ENCODE peak calls at places on chromosomes 6 and 20, in seven cellular contexts. F, X, T, H, Q, W and C are unnamed samples.

GRCh38 chr20:63736893-63737689 is 627 bp downstream of the LIME1 start:
- DNase-seq in F (no peak), T (no peak), W (peak), Q (no peak), H (no peak), X (no peak), C (peak)

GRCh38 chr6:24930386-24930785 is 5.4 kb downstream of the RIPOR2 start:
- DNase-seq in T (no peak), X (peak), F (peak), H (no peak), Q (no peak), W (no peak), C (no peak)

GRCh38 chr20:37841991-37842390 is 60.9 kb upstream of the VSTM2L start:
- DNase-seq in X (no peak), H (no peak), F (no peak), Q (no peak), T (peak), W (no peak), C (no peak)

GRCh38 chr6:97594834-97595233 is 311.8 kb upstream of the MMS22L start:
- DNase-seq in Q (no peak), W (no peak), H (no peak), T (no peak), F (peak), X (peak), C (no peak)

GRCh38 chr6:13391537-13391936 is 63.2 kb upstream of the TBC1D7 start:
- DNase-seq in Q (no peak), W (no peak), X (no peak), T (no peak), H (no peak), F (no peak), C (no peak)

GRCh38 chr6:18262812-18263560 is 1.3 kb downstream of the DEK start:
- DNase-seq in W (no peak), Q (peak), F (peak), T (no peak), X (peak), H (no peak), C (no peak)

GRCh38 chr6:166565084-166565651 is 21.3 kb downstream of the RAMACL start:
- DNase-seq in F (no peak), H (no peak), X (no peak), Q (no peak), T (no peak), W (no peak), C (no peak)

GRCh38 chr20:39165099-39165498 is 203.0 kb downstream of the DHX35 start:
- DNase-seq in X (no peak), T (no peak), H (no peak), F (no peak), W (peak), Q (no peak), C (no peak)

GRCh38 chr6:151025076-151025475 is 159.6 kb downstream of the MTHFD1L start:
- DNase-seq in F (no peak), X (no peak), T (no peak), Q (no peak), H (no peak), W (no peak), C (no peak)

GRCh38 chr6:5107332-5107731 is 22.2 kb downstream of the PPP1R3G start:
- DNase-seq in H (no peak), F (no peak), X (no peak), T (no peak), Q (no peak), W (no peak), C (no peak)

GRCh38 chr20:5923493-5923892 is 26.8 kb downstream of the TRMT6 start:
- DNase-seq in X (no peak), T (no peak), W (no peak), F (no peak), H (no peak), Q (no peak), C (no peak)

GRCh38 chr20:5920581-5920980 is 29.8 kb downstream of the TRMT6 start:
- DNase-seq in T (no peak), F (no peak), W (no peak), X (no peak), H (no peak), Q (peak), C (no peak)

GRCh38 chr20:5914859-5915258 is 35.5 kb downstream of the TRMT6 start:
- DNase-seq in Q (peak), H (no peak), T (no peak), F (no peak), W (no peak), X (no peak), C (no peak)

GRCh38 chr20:5919634-5920544 is 30.4 kb downstream of the TRMT6 start:
- DNase-seq in T (no peak), H (no peak), X (no peak), F (no peak), Q (peak), W (no peak), C (no peak)

DNA sequence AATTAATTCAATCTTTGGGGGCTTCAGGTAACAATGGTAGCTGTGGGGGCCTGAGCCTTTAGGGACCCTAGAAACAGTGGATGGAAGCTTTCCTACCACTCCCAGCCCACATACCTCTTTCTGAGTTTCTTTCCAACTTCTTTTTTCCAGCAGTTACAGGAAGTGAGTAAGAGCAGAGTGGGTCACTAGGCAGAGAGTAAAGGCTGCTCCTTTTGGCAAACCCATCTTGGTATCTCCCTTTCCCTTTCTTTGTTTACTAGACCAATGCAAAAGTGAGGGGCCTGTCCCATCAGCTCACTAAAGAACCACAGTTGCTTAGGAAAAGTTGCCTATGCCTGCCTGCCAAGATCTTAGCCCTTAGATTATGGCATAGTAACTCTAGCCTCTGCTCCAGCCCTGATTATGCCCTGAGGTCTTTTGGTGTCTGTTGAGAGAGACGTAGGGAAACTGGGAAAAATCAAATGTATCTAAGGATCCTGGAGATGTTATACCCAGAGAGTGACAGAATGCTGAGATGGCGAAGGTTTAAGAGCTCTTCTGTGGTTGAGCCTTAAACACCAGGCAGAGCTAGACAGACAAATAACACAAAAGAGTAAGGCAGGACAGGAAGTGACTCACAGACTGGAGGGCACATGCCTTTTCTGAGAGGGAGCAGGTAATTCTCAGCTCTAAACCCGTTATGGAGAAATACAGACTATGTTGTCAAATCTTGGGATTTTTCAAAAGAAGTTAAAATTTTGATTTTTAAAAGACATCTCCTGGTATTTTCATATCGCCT is 31.3 kb downstream of the TRMT6 start:
- DNase-seq in X (peak), Q (peak), W (no peak), T (no peak), F (peak), H (no peak), C (no peak)
- H3K18ac ChIP-seq in X (no peak), Q (no peak), W (no peak), T (no peak), F (no peak), H (no peak), C (peak)

DNA sequence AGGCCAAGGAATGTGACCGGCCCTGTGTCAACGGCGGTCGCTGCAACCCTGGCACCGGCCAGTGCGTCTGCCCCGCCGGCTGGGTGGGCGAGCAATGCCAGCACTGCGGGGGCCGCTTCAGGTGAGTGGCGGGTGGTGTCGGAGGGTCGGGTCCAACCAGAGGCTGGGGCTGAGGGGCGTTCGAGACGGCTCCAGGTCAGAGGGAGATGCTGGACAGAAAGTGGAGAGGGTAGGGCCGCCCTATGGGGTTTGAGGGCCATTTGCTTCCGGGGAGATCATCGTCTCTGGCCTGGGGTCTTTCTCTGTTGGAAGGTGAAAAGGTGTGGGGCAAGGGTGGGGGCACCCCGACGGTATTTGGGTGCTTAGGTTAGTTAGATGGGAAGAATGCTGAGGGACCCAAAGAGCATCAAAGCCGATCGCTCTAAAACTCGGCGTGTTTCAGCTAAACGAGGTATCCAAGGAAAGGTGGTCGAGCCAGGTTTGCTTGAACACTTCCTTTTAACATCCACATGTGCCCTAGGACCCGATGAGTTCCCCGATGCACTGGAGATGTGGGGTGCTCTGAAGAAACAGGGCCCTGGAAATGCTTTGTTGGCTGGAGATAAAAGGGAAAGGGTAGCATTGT is 691 bp downstream of the ATRN start:
- DNase-seq in W (no peak), H (no peak), F (peak), X (no peak), T (no peak), Q (no peak), C (no peak)
- H3K18ac ChIP-seq in W (no peak), H (peak), F (peak), X (no peak), T (peak), Q (peak), C (no peak)

GRCh38 chr6:73353636-73354388 is at the start of gene DPPA5:
- DNase-seq in Q (no peak), X (no peak), W (no peak), F (no peak), H (no peak), T (no peak), C (peak)

GRCh38 chr6:73354389-73354651 is 244 bp upstream of the DPPA5 start:
- DNase-seq in W (no peak), F (no peak), Q (no peak), T (no peak), H (no peak), X (no peak), C (no peak)

GRCh38 chr6:73343164-73343563 is 10.9 kb downstream of the DPPA5 start:
- DNase-seq in F (no peak), W (no peak), H (no peak), T (no peak), X (no peak), Q (no peak), C (no peak)

GRCh38 chr6:73349311-73349710 is 4.8 kb downstream of the DPPA5 start:
- DNase-seq in T (no peak), H (no peak), X (no peak), Q (peak), F (no peak), W (no peak), C (peak)

DNA sequence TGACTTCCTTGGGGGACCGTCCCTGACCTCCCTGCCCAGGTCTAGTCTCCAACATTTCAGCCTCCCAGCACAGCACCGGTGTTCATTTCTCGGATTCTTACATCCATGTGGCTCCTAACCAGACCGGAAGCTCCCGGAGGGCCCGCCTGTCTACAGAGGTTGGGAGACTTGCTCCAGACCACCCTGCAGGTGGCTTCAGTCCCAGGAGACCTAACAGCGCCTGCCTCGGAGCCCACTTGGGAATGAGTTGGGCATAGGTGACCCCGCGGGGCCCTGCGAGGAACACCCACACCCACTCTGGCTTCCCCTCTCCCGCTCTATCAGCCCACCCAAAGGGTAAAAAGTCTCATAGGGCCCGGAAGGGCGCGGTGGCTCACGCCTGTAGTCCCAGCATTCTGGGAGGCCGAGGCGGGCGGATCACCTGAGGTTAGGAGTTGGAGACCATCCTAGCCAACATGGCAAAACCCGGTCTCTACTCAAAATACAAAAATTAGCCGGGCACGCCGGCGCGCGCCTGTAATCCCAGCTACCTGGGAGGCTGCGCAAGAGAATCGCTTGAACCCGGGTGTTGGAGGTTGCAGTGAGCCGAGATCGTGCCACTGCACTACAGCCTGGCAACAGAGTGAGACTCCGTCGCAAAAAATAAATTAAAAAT is 5.4 kb downstream of the DPPA5 start:
- DNase-seq in W (peak), T (no peak), Q (no peak), H (no peak), F (no peak), X (no peak), C (peak)
- H3K18ac ChIP-seq in W (peak), T (peak), Q (no peak), H (no peak), F (no peak), X (no peak), C (peak)

GRCh38 chr6:92752114-92752513 is 667.2 kb downstream of the EPHA7 start:
- DNase-seq in H (no peak), W (no peak), F (no peak), X (no peak), T (no peak), Q (no peak), C (no peak)
- H3K18ac ChIP-seq in H (no peak), W (no peak), F (no peak), X (no peak), T (no peak), Q (no peak), C (no peak)

DNA sequence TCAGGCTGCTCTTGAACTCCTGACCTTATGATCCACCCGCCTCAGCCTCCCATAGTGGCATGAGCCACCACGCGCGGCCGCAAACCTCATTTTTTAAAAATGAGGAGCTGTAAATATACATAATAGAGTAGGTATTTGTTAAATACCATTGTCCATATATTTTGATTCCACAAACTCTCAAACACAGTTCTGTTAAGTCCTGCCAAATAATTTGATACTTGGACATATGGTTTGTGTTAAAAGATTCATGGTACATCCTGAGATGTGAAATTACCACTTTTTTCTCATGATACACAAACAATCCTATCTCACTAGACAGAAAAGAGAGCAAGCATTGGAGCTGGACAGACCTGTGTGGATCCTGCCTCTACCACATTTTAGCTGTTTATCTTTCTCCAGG is 334.1 kb upstream of the KCNQ5 start:
- DNase-seq in H (no peak), Q (no peak), F (no peak), W (no peak), X (peak), T (no peak), C (no peak)
- H3K18ac ChIP-seq in H (no peak), Q (no peak), F (no peak), W (no peak), X (no peak), T (no peak), C (no peak)

DNA sequence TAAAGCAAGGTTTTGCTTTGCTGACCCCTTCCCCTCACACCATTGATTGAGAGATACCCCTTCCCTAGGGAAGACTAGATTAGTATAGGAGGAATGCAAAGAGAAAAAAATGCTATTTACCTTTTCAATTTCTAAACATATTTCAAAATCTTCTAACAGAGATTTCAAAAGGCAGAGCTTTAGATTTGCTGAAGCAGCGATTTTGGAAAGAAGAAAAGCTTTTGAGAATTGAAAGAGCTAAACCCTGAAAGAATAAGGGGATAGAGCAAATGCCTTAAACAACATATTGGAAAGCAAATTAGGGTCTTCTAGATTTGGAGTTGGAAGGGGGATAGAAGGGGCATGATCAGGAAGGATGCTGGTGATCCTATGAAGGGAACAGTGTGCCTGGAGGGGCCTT is 46.5 kb upstream of the KLHL31 start:
- DNase-seq in F (no peak), Q (no peak), X (no peak), T (no peak), H (no peak), W (no peak), C (no peak)
- H3K18ac ChIP-seq in F (no peak), Q (no peak), X (no peak), T (no peak), H (no peak), W (no peak), C (no peak)

GRCh38 chr6:134898575-134898974 is 51.3 kb downstream of the ALDH8A1 start:
- DNase-seq in F (no peak), H (no peak), Q (no peak), T (no peak), W (no peak), X (no peak), C (no peak)

GRCh38 chr6:134896881-134897280 is 53.0 kb downstream of the ALDH8A1 start:
- DNase-seq in W (no peak), Q (no peak), X (no peak), T (no peak), H (no peak), F (no peak), C (no peak)

GRCh38 chr6:134902907-134903306 is 47.0 kb downstream of the ALDH8A1 start:
- DNase-seq in X (no peak), Q (no peak), F (no peak), H (no peak), W (no peak), T (no peak), C (no peak)

GRCh38 chr6:134903448-134903847 is 46.5 kb downstream of the ALDH8A1 start:
- DNase-seq in H (no peak), T (no peak), F (no peak), X (no peak), W (no peak), Q (no peak), C (no peak)

DNA sequence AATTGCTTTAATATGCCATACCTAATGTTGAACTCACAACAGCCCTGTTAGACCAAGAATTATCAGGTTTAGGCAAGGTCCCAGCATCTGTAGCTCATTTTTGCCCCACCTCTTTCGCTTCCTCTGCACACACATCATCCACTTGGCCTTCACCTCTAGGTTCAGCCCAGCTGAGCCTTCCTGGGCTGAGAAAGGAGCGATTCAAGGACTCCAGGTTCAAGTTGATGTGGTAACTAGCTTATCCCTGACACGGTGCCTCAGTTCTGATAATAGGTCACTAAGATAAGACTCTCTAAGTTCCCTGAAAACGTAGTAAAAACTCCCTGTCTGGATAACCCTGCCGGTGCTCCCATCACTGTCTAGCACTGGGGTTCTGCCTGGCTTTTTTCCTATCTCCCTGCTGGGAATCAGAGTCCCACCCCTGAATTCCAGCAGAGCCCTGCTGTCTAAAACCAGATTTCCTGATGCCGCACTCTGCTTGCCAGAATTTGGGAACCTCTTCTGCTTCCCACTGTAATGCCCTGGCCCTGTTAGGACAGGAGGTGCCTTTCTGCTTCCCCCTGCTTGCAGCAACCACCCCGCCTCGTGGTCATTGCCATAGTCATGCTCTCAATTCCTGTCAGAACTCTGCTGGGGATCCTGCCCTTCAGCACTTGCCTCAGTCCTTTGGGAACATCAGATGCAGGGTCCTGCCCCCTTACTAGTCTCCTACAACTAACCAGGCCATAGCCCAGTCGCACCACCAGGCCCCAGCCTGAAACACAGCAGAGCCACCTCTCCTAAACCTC is 47.6 kb downstream of the ALDH8A1 start:
- DNase-seq in T (no peak), H (no peak), X (no peak), F (no peak), W (no peak), Q (peak), C (no peak)
- H3K18ac ChIP-seq in T (no peak), H (no peak), X (peak), F (no peak), W (no peak), Q (no peak), C (no peak)